ENCODE peak calls at places on chromosomes 6 and 20, in five cellular contexts. One of them, this sample, is unnamed.

GRCh38 chr6:138266095-138266494 is 47.8 kb upstream of the PBOV1 start:
- DNase-seq in activated naive CD4-positive, alpha-beta T cell treated with Interleukin-2 at 50 U/mL for 16 hours: no peak
- DNase-seq in cardiac muscle cell: no peak
- DNase-seq in glutamatergic neuron: no peak
- DNase-seq in activated CD8-positive, alpha-beta memory T cell treated with anti-CD3 and anti-CD28 coated beads for 1 hour: no peak
- DNase-seq in this sample: no peak

GRCh38 chr6:160132776-160133338 is 11.2 kb downstream of the SLC22A1 start:
- DNase-seq in activated naive CD4-positive, alpha-beta T cell treated with Interleukin-2 at 50 U/mL for 16 hours: no peak
- DNase-seq in cardiac muscle cell: peak; percentile 11
- DNase-seq in glutamatergic neuron: no peak
- DNase-seq in activated CD8-positive, alpha-beta memory T cell treated with anti-CD3 and anti-CD28 coated beads for 1 hour: no peak
- DNase-seq in this sample: no peak

GRCh38 chr20:45336530-45337366 is 11.5 kb downstream of the SDC4 start:
- DNase-seq in glutamatergic neuron: no peak
- DNase-seq in cardiac muscle cell: peak; percentile 50
- DNase-seq in activated CD8-positive, alpha-beta memory T cell treated with anti-CD3 and anti-CD28 coated beads for 1 hour: no peak
- DNase-seq in activated naive CD4-positive, alpha-beta T cell treated with Interleukin-2 at 50 U/mL for 16 hours: no peak
- DNase-seq in this sample: no peak

GRCh38 chr20:41923604-41924003 is 305.4 kb upstream of the CHD6 start:
- DNase-seq in glutamatergic neuron: no peak
- DNase-seq in activated CD8-positive, alpha-beta memory T cell treated with anti-CD3 and anti-CD28 coated beads for 1 hour: no peak
- DNase-seq in activated naive CD4-positive, alpha-beta T cell treated with Interleukin-2 at 50 U/mL for 16 hours: no peak
- DNase-seq in cardiac muscle cell: no peak
- DNase-seq in this sample: no peak

GRCh38 chr6:44353336-44353735 is 10.9 kb downstream of the SPATS1 start:
- DNase-seq in cardiac muscle cell: no peak
- DNase-seq in activated naive CD4-positive, alpha-beta T cell treated with Interleukin-2 at 50 U/mL for 16 hours: no peak
- DNase-seq in activated CD8-positive, alpha-beta memory T cell treated with anti-CD3 and anti-CD28 coated beads for 1 hour: no peak
- DNase-seq in glutamatergic neuron: no peak
- DNase-seq in this sample: no peak

GRCh38 chr6:67411036-67411435 is 1224.0 kb upstream of the ADGRB3 start:
- DNase-seq in activated CD8-positive, alpha-beta memory T cell treated with anti-CD3 and anti-CD28 coated beads for 1 hour: no peak
- DNase-seq in activated naive CD4-positive, alpha-beta T cell treated with Interleukin-2 at 50 U/mL for 16 hours: no peak
- DNase-seq in glutamatergic neuron: no peak
- DNase-seq in cardiac muscle cell: no peak
- DNase-seq in this sample: no peak

GRCh38 chr20:35007891-35008290 is 52.2 kb downstream of the MYH7B start:
- DNase-seq in cardiac muscle cell: no peak
- DNase-seq in activated naive CD4-positive, alpha-beta T cell treated with Interleukin-2 at 50 U/mL for 16 hours: no peak
- DNase-seq in glutamatergic neuron: no peak
- DNase-seq in activated CD8-positive, alpha-beta memory T cell treated with anti-CD3 and anti-CD28 coated beads for 1 hour: no peak
- DNase-seq in this sample: no peak

GRCh38 chr20:21396921-21397340 is 395 bp downstream of the NKX2-4 start:
- DNase-seq in activated naive CD4-positive, alpha-beta T cell treated with Interleukin-2 at 50 U/mL for 16 hours: no peak
- DNase-seq in cardiac muscle cell: no peak
- DNase-seq in activated CD8-positive, alpha-beta memory T cell treated with anti-CD3 and anti-CD28 coated beads for 1 hour: no peak
- DNase-seq in glutamatergic neuron: peak; percentile 49
- DNase-seq in this sample: no peak

GRCh38 chr6:44453146-44453545 is 65.6 kb downstream of the CDC5L start:
- DNase-seq in glutamatergic neuron: no peak
- DNase-seq in cardiac muscle cell: no peak
- DNase-seq in activated naive CD4-positive, alpha-beta T cell treated with Interleukin-2 at 50 U/mL for 16 hours: no peak
- DNase-seq in activated CD8-positive, alpha-beta memory T cell treated with anti-CD3 and anti-CD28 coated beads for 1 hour: no peak
- DNase-seq in this sample: no peak

GRCh38 chr6:168314948-168315347 is 4.6 kb downstream of the DACT2 start:
- DNase-seq in glutamatergic neuron: no peak
- DNase-seq in activated naive CD4-positive, alpha-beta T cell treated with Interleukin-2 at 50 U/mL for 16 hours: no peak
- DNase-seq in activated CD8-positive, alpha-beta memory T cell treated with anti-CD3 and anti-CD28 coated beads for 1 hour: no peak
- DNase-seq in cardiac muscle cell: peak; percentile 92
- DNase-seq in this sample: no peak

GRCh38 chr6:34072727-34073126 is 73.2 kb downstream of the GRM4 start:
- DNase-seq in activated naive CD4-positive, alpha-beta T cell treated with Interleukin-2 at 50 U/mL for 16 hours: no peak
- DNase-seq in cardiac muscle cell: no peak
- DNase-seq in activated CD8-positive, alpha-beta memory T cell treated with anti-CD3 and anti-CD28 coated beads for 1 hour: no peak
- DNase-seq in glutamatergic neuron: no peak
- DNase-seq in this sample: no peak

GRCh38 chr6:11734861-11735652 is 43.5 kb downstream of the ADTRP start:
- DNase-seq in cardiac muscle cell: no peak
- DNase-seq in activated CD8-positive, alpha-beta memory T cell treated with anti-CD3 and anti-CD28 coated beads for 1 hour: no peak
- DNase-seq in activated naive CD4-positive, alpha-beta T cell treated with Interleukin-2 at 50 U/mL for 16 hours: no peak
- DNase-seq in glutamatergic neuron: no peak
- DNase-seq in this sample: no peak

GRCh38 chr6:108875161-108875555 is 26.9 kb downstream of the ARMC2 start:
- DNase-seq in activated CD8-positive, alpha-beta memory T cell treated with anti-CD3 and anti-CD28 coated beads for 1 hour: no peak
- DNase-seq in glutamatergic neuron: no peak
- DNase-seq in activated naive CD4-positive, alpha-beta T cell treated with Interleukin-2 at 50 U/mL for 16 hours: no peak
- DNase-seq in cardiac muscle cell: no peak
- DNase-seq in this sample: no peak

GRCh38 chr20:15673206-15673605 is 900.0 kb downstream of the KIF16B start:
- DNase-seq in glutamatergic neuron: no peak
- DNase-seq in activated CD8-positive, alpha-beta memory T cell treated with anti-CD3 and anti-CD28 coated beads for 1 hour: no peak
- DNase-seq in cardiac muscle cell: peak; percentile 1
- DNase-seq in activated naive CD4-positive, alpha-beta T cell treated with Interleukin-2 at 50 U/mL for 16 hours: no peak
- DNase-seq in this sample: no peak

GRCh38 chr6:37624606-37625574 is 72.8 kb downstream of the MDGA1 start:
- DNase-seq in activated CD8-positive, alpha-beta memory T cell treated with anti-CD3 and anti-CD28 coated beads for 1 hour: no peak
- DNase-seq in activated naive CD4-positive, alpha-beta T cell treated with Interleukin-2 at 50 U/mL for 16 hours: peak; percentile 16
- DNase-seq in cardiac muscle cell: peak; percentile 53
- DNase-seq in glutamatergic neuron: no peak
- DNase-seq in this sample: no peak

GRCh38 chr20:1860446-1860845 is 34.8 kb upstream of the SIRPA start:
- DNase-seq in cardiac muscle cell: peak; percentile 87
- DNase-seq in glutamatergic neuron: no peak
- DNase-seq in activated CD8-positive, alpha-beta memory T cell treated with anti-CD3 and anti-CD28 coated beads for 1 hour: no peak
- DNase-seq in activated naive CD4-positive, alpha-beta T cell treated with Interleukin-2 at 50 U/mL for 16 hours: no peak
- DNase-seq in this sample: no peak

GRCh38 chr6:2725999-2726567 is 24.6 kb downstream of the MYLK4 start:
- DNase-seq in activated naive CD4-positive, alpha-beta T cell treated with Interleukin-2 at 50 U/mL for 16 hours: no peak
- DNase-seq in cardiac muscle cell: peak; percentile 90
- DNase-seq in glutamatergic neuron: no peak
- DNase-seq in activated CD8-positive, alpha-beta memory T cell treated with anti-CD3 and anti-CD28 coated beads for 1 hour: no peak
- DNase-seq in this sample: no peak

GRCh38 chr6:37688088-37688850 is 9.4 kb downstream of the MDGA1 start:
- DNase-seq in activated CD8-positive, alpha-beta memory T cell treated with anti-CD3 and anti-CD28 coated beads for 1 hour: no peak
- DNase-seq in activated naive CD4-positive, alpha-beta T cell treated with Interleukin-2 at 50 U/mL for 16 hours: no peak
- DNase-seq in cardiac muscle cell: no peak
- DNase-seq in glutamatergic neuron: no peak
- DNase-seq in this sample: no peak

GRCh38 chr20:17864791-17865190 is 103.8 kb downstream of the SNX5 start:
- DNase-seq in activated CD8-positive, alpha-beta memory T cell treated with anti-CD3 and anti-CD28 coated beads for 1 hour: no peak
- DNase-seq in glutamatergic neuron: no peak
- DNase-seq in activated naive CD4-positive, alpha-beta T cell treated with Interleukin-2 at 50 U/mL for 16 hours: no peak
- DNase-seq in cardiac muscle cell: no peak
- DNase-seq in this sample: no peak

GRCh38 chr6:149484733-149485700 is at the start of gene ZC3H12D:
- DNase-seq in activated naive CD4-positive, alpha-beta T cell treated with Interleukin-2 at 50 U/mL for 16 hours: peak; percentile 86
- DNase-seq in glutamatergic neuron: no peak
- DNase-seq in activated CD8-positive, alpha-beta memory T cell treated with anti-CD3 and anti-CD28 coated beads for 1 hour: peak; percentile 65
- DNase-seq in cardiac muscle cell: peak; percentile 28
- DNase-seq in this sample: no peak

GRCh38 chr6:20540683-20541082 is 6.4 kb downstream of the CDKAL1 start:
- DNase-seq in glutamatergic neuron: no peak
- DNase-seq in activated CD8-positive, alpha-beta memory T cell treated with anti-CD3 and anti-CD28 coated beads for 1 hour: no peak
- DNase-seq in cardiac muscle cell: no peak
- DNase-seq in activated naive CD4-positive, alpha-beta T cell treated with Interleukin-2 at 50 U/mL for 16 hours: no peak
- DNase-seq in this sample: no peak

GRCh38 chr6:18963439-18963838 is 576.3 kb downstream of the RNF144B start:
- DNase-seq in activated CD8-positive, alpha-beta memory T cell treated with anti-CD3 and anti-CD28 coated beads for 1 hour: no peak
- DNase-seq in cardiac muscle cell: no peak
- DNase-seq in activated naive CD4-positive, alpha-beta T cell treated with Interleukin-2 at 50 U/mL for 16 hours: no peak
- DNase-seq in glutamatergic neuron: no peak
- DNase-seq in this sample: no peak

GRCh38 chr20:58715709-58716475 is 23.3 kb downstream of the NPEPL1 start:
- DNase-seq in glutamatergic neuron: no peak
- DNase-seq in activated naive CD4-positive, alpha-beta T cell treated with Interleukin-2 at 50 U/mL for 16 hours: no peak
- DNase-seq in activated CD8-positive, alpha-beta memory T cell treated with anti-CD3 and anti-CD28 coated beads for 1 hour: no peak
- DNase-seq in cardiac muscle cell: no peak
- DNase-seq in this sample: no peak

GRCh38 chr6:33172307-33173227 is 19.7 kb downstream of the COL11A2 start:
- DNase-seq in glutamatergic neuron: no peak
- DNase-seq in activated naive CD4-positive, alpha-beta T cell treated with Interleukin-2 at 50 U/mL for 16 hours: no peak
- DNase-seq in activated CD8-positive, alpha-beta memory T cell treated with anti-CD3 and anti-CD28 coated beads for 1 hour: no peak
- DNase-seq in cardiac muscle cell: peak; percentile 43
- DNase-seq in this sample: no peak

GRCh38 chr20:25057234-25058050 is 497 bp downstream of the ACSS1 start:
- DNase-seq in cardiac muscle cell: peak; percentile 55
- DNase-seq in glutamatergic neuron: peak; percentile 52
- DNase-seq in activated CD8-positive, alpha-beta memory T cell treated with anti-CD3 and anti-CD28 coated beads for 1 hour: peak; percentile 60
- DNase-seq in activated naive CD4-positive, alpha-beta T cell treated with Interleukin-2 at 50 U/mL for 16 hours: peak; percentile 82
- DNase-seq in this sample: no peak

GRCh38 chr6:25601797-25602679 is 50.0 kb upstream of the SCGN start:
- DNase-seq in activated CD8-positive, alpha-beta memory T cell treated with anti-CD3 and anti-CD28 coated beads for 1 hour: no peak
- DNase-seq in activated naive CD4-positive, alpha-beta T cell treated with Interleukin-2 at 50 U/mL for 16 hours: no peak
- DNase-seq in glutamatergic neuron: no peak
- DNase-seq in cardiac muscle cell: peak; percentile 80
- DNase-seq in this sample: no peak

GRCh38 chr6:5151295-5151954 is 66.3 kb downstream of the PPP1R3G start:
- DNase-seq in glutamatergic neuron: no peak
- DNase-seq in activated naive CD4-positive, alpha-beta T cell treated with Interleukin-2 at 50 U/mL for 16 hours: no peak
- DNase-seq in activated CD8-positive, alpha-beta memory T cell treated with anti-CD3 and anti-CD28 coated beads for 1 hour: no peak
- DNase-seq in cardiac muscle cell: no peak
- DNase-seq in this sample: no peak

GRCh38 chr6:125790403-125791150 is at the start of gene NCOA7:
- DNase-seq in activated CD8-positive, alpha-beta memory T cell treated with anti-CD3 and anti-CD28 coated beads for 1 hour: peak; percentile 61
- DNase-seq in glutamatergic neuron: peak; percentile 83
- DNase-seq in activated naive CD4-positive, alpha-beta T cell treated with Interleukin-2 at 50 U/mL for 16 hours: peak; percentile 80
- DNase-seq in cardiac muscle cell: peak; percentile 82
- DNase-seq in this sample: peak; percentile 36

GRCh38 chr6:159754959-159755914 is 6.6 kb upstream of the ACAT2 start:
- DNase-seq in activated naive CD4-positive, alpha-beta T cell treated with Interleukin-2 at 50 U/mL for 16 hours: no peak
- DNase-seq in activated CD8-positive, alpha-beta memory T cell treated with anti-CD3 and anti-CD28 coated beads for 1 hour: no peak
- DNase-seq in cardiac muscle cell: no peak
- DNase-seq in glutamatergic neuron: no peak
- DNase-seq in this sample: no peak

GRCh38 chr6:104126621-104127020 is 733.1 kb downstream of the HACE1 start:
- DNase-seq in cardiac muscle cell: no peak
- DNase-seq in activated naive CD4-positive, alpha-beta T cell treated with Interleukin-2 at 50 U/mL for 16 hours: no peak
- DNase-seq in glutamatergic neuron: no peak
- DNase-seq in activated CD8-positive, alpha-beta memory T cell treated with anti-CD3 and anti-CD28 coated beads for 1 hour: no peak
- DNase-seq in this sample: no peak

This sample was measured in cortex of kidney.